ENCODE peak calls at places on chromosomes 13 and 19, in ten cellular contexts. F, X, M, Q, T, B, V, I, W and U are unnamed samples.

GRCh38 chr13:75180805-75181455 is 301.0 kb downstream of the TBC1D4 start:
- DNase-seq in F (no peak), X (no peak), M (no peak), Q (no peak), T (no peak), B (no peak), V (no peak), I (peak; percentile 47), W (no peak), U (no peak)

GRCh38 chr13:79837741-79838450 is 356.9 kb downstream of the NDFIP2 start:
- DNase-seq in F (no peak), X (no peak), M (no peak), Q (no peak), T (no peak), B (no peak), V (no peak), I (peak; percentile 58), W (peak; percentile 55), U (no peak)

GRCh38 chr19:55599468-55600335 is at the start of the genes FIZ1 and ZNF524:
- DNase-seq in F (peak; percentile 99), X (no peak), M (peak; percentile 92), Q (peak; percentile 98), T (peak; percentile 90), B (peak; percentile 99), V (peak; percentile 95), I (peak; percentile 94), W (peak; percentile 99), U (peak; percentile 78)

GRCh38 chr13:96779691-96780090 is 214.6 kb downstream of the OXGR1 start:
- DNase-seq in F (no peak), X (no peak), M (no peak), Q (no peak), T (no peak), B (no peak), V (no peak), I (no peak), W (no peak), U (no peak)

GRCh38 chr19:9009935-9010651 is at the start of gene MUC16:
- DNase-seq in F (no peak), X (no peak), M (no peak), Q (no peak), T (no peak), B (no peak), V (no peak), I (no peak), W (no peak), U (no peak)

GRCh38 chr13:24097064-24097463 is 63.5 kb upstream of the SPATA13 start:
- DNase-seq in F (no peak), X (no peak), M (peak; percentile 10), Q (no peak), T (no peak), B (no peak), V (no peak), I (no peak), W (peak; percentile 9), U (no peak)

GRCh38 chr13:73168993-73169401 is 110.2 kb downstream of the KLF5 start:
- DNase-seq in F (no peak), X (no peak), M (no peak), Q (no peak), T (no peak), B (no peak), V (no peak), I (no peak), W (no peak), U (no peak)

GRCh38 chr19:40623403-40624239 is 22.5 kb downstream of the LTBP4 start:
- DNase-seq in F (no peak), X (no peak), M (no peak), Q (no peak), T (no peak), B (peak; percentile 73), V (no peak), I (peak; percentile 85), W (peak; percentile 100), U (no peak)

GRCh38 chr13:72204291-72204690 is 337.3 kb upstream of the DACH1 start:
- DNase-seq in F (no peak), X (no peak), M (no peak), Q (no peak), T (no peak), B (no peak), V (no peak), I (no peak), W (no peak), U (no peak)